ENCODE peak calls at places on chromosomes 1 and 21, in seven cellular contexts. One of them, this sample, is unnamed.

GRCh38 chr1:154358519-154358918 is 33.2 kb downstream of the ATP8B2 start:
- DNase-seq in dermis blood vessel endothelial cell: no peak
- DNase-seq in ureter: no peak
- DNase-seq in NCI-H460: no peak
- DNase-seq in KBM-7: no peak
- DNase-seq in COR-L47: no peak
- DNase-seq in memory B cell: no peak
- DNase-seq in this sample: no peak

GRCh38 chr1:22922640-22923039 is 50.0 kb downstream of the LACTBL1 start:
- DNase-seq in dermis blood vessel endothelial cell: peak
- DNase-seq in ureter: no peak
- DNase-seq in NCI-H460: no peak
- DNase-seq in KBM-7: no peak
- DNase-seq in COR-L47: no peak
- DNase-seq in memory B cell: no peak
- DNase-seq in this sample: no peak

GRCh38 chr1:214445846-214446614 is 105.4 kb downstream of the PTPN14 start:
- DNase-seq in dermis blood vessel endothelial cell: peak
- DNase-seq in ureter: no peak
- DNase-seq in NCI-H460: no peak
- DNase-seq in KBM-7: peak
- DNase-seq in COR-L47: no peak
- DNase-seq in memory B cell: no peak
- DNase-seq in this sample: no peak

GRCh38 chr1:89757532-89757931 is 63.3 kb upstream of the LRRC8D start:
- DNase-seq in dermis blood vessel endothelial cell: peak
- DNase-seq in ureter: no peak
- DNase-seq in NCI-H460: no peak
- DNase-seq in KBM-7: peak
- DNase-seq in COR-L47: no peak
- DNase-seq in memory B cell: peak
- DNase-seq in this sample: peak

GRCh38 chr1:2554621-2555387 is 1.4 kb upstream of the TNFRSF14 start:
- DNase-seq in dermis blood vessel endothelial cell: peak
- DNase-seq in ureter: no peak
- DNase-seq in NCI-H460: no peak
- DNase-seq in KBM-7: peak
- DNase-seq in COR-L47: peak
- DNase-seq in memory B cell: peak
- DNase-seq in this sample: peak

GRCh38 chr1:67755160-67755559 is 70.2 kb downstream of the GADD45A start:
- DNase-seq in dermis blood vessel endothelial cell: no peak
- DNase-seq in ureter: no peak
- DNase-seq in NCI-H460: no peak
- DNase-seq in KBM-7: no peak
- DNase-seq in COR-L47: no peak
- DNase-seq in memory B cell: no peak
- DNase-seq in this sample: no peak

GRCh38 chr21:42113926-42114409 is 42.9 kb downstream of the UMODL1 start:
- DNase-seq in dermis blood vessel endothelial cell: no peak
- DNase-seq in ureter: no peak
- DNase-seq in NCI-H460: no peak
- DNase-seq in KBM-7: peak
- DNase-seq in COR-L47: no peak
- DNase-seq in memory B cell: no peak
- DNase-seq in this sample: no peak

GRCh38 chr1:10867138-10867721 is 70.8 kb upstream of the CASZ1 start:
- DNase-seq in dermis blood vessel endothelial cell: peak
- DNase-seq in ureter: peak
- DNase-seq in NCI-H460: peak
- DNase-seq in KBM-7: peak
- DNase-seq in COR-L47: peak
- DNase-seq in memory B cell: peak
- DNase-seq in this sample: peak

GRCh38 chr1:230210979-230211336 is 143.9 kb downstream of the GALNT2 start:
- DNase-seq in dermis blood vessel endothelial cell: no peak
- DNase-seq in ureter: no peak
- DNase-seq in NCI-H460: no peak
- DNase-seq in KBM-7: no peak
- DNase-seq in COR-L47: no peak
- DNase-seq in memory B cell: no peak
- DNase-seq in this sample: no peak

GRCh38 chr1:212950243-212951057 is at the start of gene VASH2:
- DNase-seq in dermis blood vessel endothelial cell: peak
- DNase-seq in ureter: peak
- DNase-seq in NCI-H460: peak
- DNase-seq in KBM-7: peak
- DNase-seq in COR-L47: peak
- DNase-seq in memory B cell: peak
- DNase-seq in this sample: peak